ENCODE peak calls at places on chromosomes 16 and 17, in eight cellular contexts. S, X, C, V, B, W, L and Q are unnamed samples.

GRCh38 chr17:79534111-79534510 is 76.7 kb downstream of the RBFOX3 start:
- DNase-seq in S (no peak), X (no peak), C (no peak), V (no peak), B (no peak), W (no peak), L (no peak), Q (no peak)

GRCh38 chr17:28372203-28372944 is 880 bp downstream of the SARM1 start:
- DNase-seq in S (no peak), X (no peak), C (no peak), V (peak; percentile 48), B (peak; percentile 46), W (peak; percentile 13), L (no peak), Q (no peak)

GRCh38 chr17:40311575-40311974 is 2.6 kb downstream of the RARA start:
- DNase-seq in S (no peak), X (no peak), C (no peak), V (no peak), B (peak; percentile 70), W (no peak), L (peak; percentile 35), Q (no peak)

GRCh38 chr17:58329808-58330543 is 1.4 kb upstream of the TSPOAP1 start:
- DNase-seq in S (no peak), X (no peak), C (no peak), V (no peak), B (no peak), W (no peak), L (peak; percentile 100), Q (no peak)

GRCh38 chr17:62670202-62670821 is 42.8 kb downstream of the MRC2 start:
- DNase-seq in S (no peak), X (no peak), C (peak; percentile 49), V (no peak), B (no peak), W (no peak), L (no peak), Q (no peak)

GRCh38 chr17:78653382-78653781 is 76.2 kb upstream of the DNAH17 start:
- DNase-seq in S (peak; percentile 53), X (no peak), C (no peak), V (peak; percentile 67), B (peak; percentile 55), W (no peak), L (no peak), Q (no peak)

GRCh38 chr17:68592667-68593330 is 8.4 kb downstream of the FAM20A start:
- DNase-seq in S (no peak), X (no peak), C (peak; percentile 88), V (no peak), B (no peak), W (no peak), L (no peak), Q (no peak)

GRCh38 chr17:49577651-49577935 is 1.9 kb downstream of the NXPH3 start:
- DNase-seq in S (no peak), X (no peak), C (no peak), V (no peak), B (no peak), W (no peak), L (no peak), Q (no peak)

GRCh38 chr17:73952498-73953205 is 250.8 kb upstream of the RPL38 start:
- DNase-seq in S (no peak), X (no peak), C (no peak), V (no peak), B (no peak), W (peak; percentile 17), L (no peak), Q (no peak)

GRCh38 chr17:61504697-61505096 is 52.5 kb downstream of the TBX4 start:
- DNase-seq in S (peak; percentile 81), X (no peak), C (no peak), V (peak; percentile 96), B (peak; percentile 92), W (no peak), L (no peak), Q (no peak)

GRCh38 chr17:50274945-50275221 is 617 bp downstream of the TMEM92 start:
- DNase-seq in S (no peak), X (no peak), C (no peak), V (no peak), B (no peak), W (no peak), L (no peak), Q (no peak)

GRCh38 chr17:20926532-20926931 is 116.3 kb downstream of the USP22 start:
- DNase-seq in S (peak; percentile 34), X (no peak), C (no peak), V (peak; percentile 74), B (peak; percentile 65), W (no peak), L (no peak), Q (no peak)

GRCh38 chr16:65889533-65889966 is 476.9 kb upstream of the CDH5 start:
- DNase-seq in S (no peak), X (no peak), C (no peak), V (peak; percentile 44), B (no peak), W (no peak), L (no peak), Q (no peak)

GRCh38 chr17:31907342-31907975 is 6.0 kb upstream of the UTP6 start:
- DNase-seq in S (no peak), X (no peak), C (peak; percentile 28), V (peak; percentile 77), B (peak; percentile 54), W (no peak), L (no peak), Q (no peak)

GRCh38 chr16:927406-927805 is 43.4 kb downstream of the LMF1 start:
- DNase-seq in S (no peak), X (no peak), C (no peak), V (no peak), B (no peak), W (no peak), L (no peak), Q (no peak)

GRCh38 chr17:14986127-14986526 is 279.0 kb downstream of the PMP22 start:
- DNase-seq in S (no peak), X (no peak), C (no peak), V (no peak), B (peak; percentile 24), W (no peak), L (no peak), Q (no peak)

GRCh38 chr16:22151599-22151998 is 10.7 kb upstream of the SDR42E2 start:
- DNase-seq in S (no peak), X (no peak), C (no peak), V (no peak), B (no peak), W (no peak), L (no peak), Q (no peak)

GRCh38 chr17:31917065-31917529 is 15.6 kb upstream of the UTP6 start:
- DNase-seq in S (no peak), X (no peak), C (no peak), V (no peak), B (no peak), W (no peak), L (no peak), Q (no peak)

GRCh38 chr16:553601-554296 is 6.4 kb upstream of the PRR35 start:
- DNase-seq in S (no peak), X (no peak), C (no peak), V (no peak), B (no peak), W (no peak), L (no peak), Q (no peak)